ENCODE peak calls at places on chromosomes 16 and 17, in seven cellular contexts. M, B, Y, K, L, Q and A are unnamed samples. For H3K4me1, the result is how much of the 10 kb centered on the place peaks cover.

GRCh38 chr17:72387487-72387886 is 266.7 kb downstream of the SOX9 start:
- DNase-seq in K (no peak), Q (no peak), M (no peak), L (no peak), Y (peak), B (no peak), A (no peak)

GRCh38 chr16:84485255-84486010 is 19.0 kb downstream of the MEAK7 start:
- DNase-seq in K (no peak), B (no peak), Q (no peak), Y (no peak), M (no peak), L (no peak), A (no peak)

GRCh38 chr16:67594956-67595355 is 32.6 kb downstream of the CTCF start:
- DNase-seq in Y (peak), B (no peak), Q (no peak), L (no peak), K (no peak), M (no peak), A (no peak)

GRCh38 chr17:35088647-35088910 is 25.1 kb upstream of the RFFL start:
- DNase-seq in M (no peak), B (no peak), Y (no peak), Q (no peak), K (peak), L (no peak), A (peak)

GRCh38 chr16:4339909-4340308 is 11.2 kb downstream of the PAM16 start:
- DNase-seq in L (no peak), Q (no peak), K (peak), M (no peak), B (no peak), Y (peak), A (no peak)

GRCh38 chr17:2854662-2855061 is 58.4 kb downstream of the RAP1GAP2 start:
- DNase-seq in L (no peak), B (no peak), M (peak), K (no peak), Y (no peak), Q (peak), A (peak)

GRCh38 chr17:8104911-8105310 is 13.4 kb downstream of the ALOXE3 start:
- DNase-seq in K (no peak), L (no peak), Y (no peak), B (no peak), Q (no peak), M (no peak), A (no peak)

GRCh38 chr17:78173025-78173715 is 4.8 kb downstream of the SYNGR2 start:
- DNase-seq in M (no peak), K (no peak), Q (no peak), B (no peak), Y (no peak), L (peak), A (no peak)

GRCh38 chr17:71110326-71110725 is 941.0 kb downstream of the KCNJ2 start:
- DNase-seq in Y (no peak), M (no peak), B (no peak), Q (no peak), K (no peak), L (no peak), A (no peak)

GRCh38 chr17:76054112-76054476 is 18.2 kb downstream of the SRP68 start:
- DNase-seq in L (no peak), Q (no peak), M (peak), B (no peak), K (no peak), Y (peak), A (no peak)

GRCh38 chr17:28406478-28406824 is 439 bp upstream of the SLC46A1 start:
- DNase-seq in B (no peak), L (no peak), Y (no peak), K (no peak), M (no peak), Q (no peak), A (no peak)

GRCh38 chr17:73430165-73430680 is 118.4 kb upstream of the CDC42EP4 start:
- DNase-seq in M (no peak), Y (no peak), K (no peak), L (no peak), Q (no peak), B (no peak), A (no peak)

GRCh38 chr16:29900888-29901606 is 759 bp downstream of the ASPHD1 start:
- DNase-seq in K (no peak), M (no peak), Q (no peak), B (no peak), Y (no peak), L (no peak), A (no peak)

GRCh38 chr16:82761236-82761635 is 134.5 kb downstream of the CDH13 start:
- DNase-seq in Q (peak), L (peak), B (peak), Y (peak), K (peak), M (no peak), A (no peak)

GRCh38 chr17:28370035-28370743 is at the start of gene VTN:
- DNase-seq in B (no peak), M (peak), Q (peak), L (peak), K (no peak), Y (peak), A (peak)

GRCh38 chr16:15739940-15740339 is 89.9 kb downstream of the NDE1 start:
- DNase-seq in Y (peak), L (no peak), B (no peak), Q (no peak), M (no peak), K (no peak), A (no peak)

GRCh38 chr16:56965939-56966515 is 4.3 kb downstream of the CETP start:
- DNase-seq in Q (no peak), K (no peak), Y (no peak), B (no peak), M (no peak), L (no peak), A (no peak)

GRCh38 chr17:45149037-45149668 is 878 bp downstream of the HEXIM1 start:
- DNase-seq in M (peak), K (peak), B (peak), Q (peak), Y (peak), L (peak), A (peak)

GRCh38 chr16:9948933-9949332 is 233.3 kb downstream of the GRIN2A start:
- DNase-seq in L (no peak), Q (no peak), B (no peak), K (no peak), M (no peak), Y (no peak), A (no peak)

GRCh38 chr17:27319536-27320221 is 25.8 kb downstream of the WSB1 start:
- DNase-seq in Y (peak), L (peak), Q (peak), M (no peak), B (peak), K (peak), A (peak)

GRCh38 chr16:1559446-1559975 is 26.0 kb downstream of the TMEM204 start:
- DNase-seq in L (no peak), K (no peak), Q (no peak), Y (no peak), B (no peak), M (no peak), A (no peak)

GRCh38 chr16:4935231-4935855 is 1.6 kb downstream of the PPL start:
- DNase-seq in B (peak), Y (peak), Q (peak), K (peak), L (peak), M (no peak), A (peak)

GRCh38 chr17:17778308-17779014 is 58.3 kb downstream of the SREBF1 start:
- DNase-seq in K (peak), B (peak), L (peak), Y (peak), M (no peak), Q (peak), A (no peak)

DNA sequence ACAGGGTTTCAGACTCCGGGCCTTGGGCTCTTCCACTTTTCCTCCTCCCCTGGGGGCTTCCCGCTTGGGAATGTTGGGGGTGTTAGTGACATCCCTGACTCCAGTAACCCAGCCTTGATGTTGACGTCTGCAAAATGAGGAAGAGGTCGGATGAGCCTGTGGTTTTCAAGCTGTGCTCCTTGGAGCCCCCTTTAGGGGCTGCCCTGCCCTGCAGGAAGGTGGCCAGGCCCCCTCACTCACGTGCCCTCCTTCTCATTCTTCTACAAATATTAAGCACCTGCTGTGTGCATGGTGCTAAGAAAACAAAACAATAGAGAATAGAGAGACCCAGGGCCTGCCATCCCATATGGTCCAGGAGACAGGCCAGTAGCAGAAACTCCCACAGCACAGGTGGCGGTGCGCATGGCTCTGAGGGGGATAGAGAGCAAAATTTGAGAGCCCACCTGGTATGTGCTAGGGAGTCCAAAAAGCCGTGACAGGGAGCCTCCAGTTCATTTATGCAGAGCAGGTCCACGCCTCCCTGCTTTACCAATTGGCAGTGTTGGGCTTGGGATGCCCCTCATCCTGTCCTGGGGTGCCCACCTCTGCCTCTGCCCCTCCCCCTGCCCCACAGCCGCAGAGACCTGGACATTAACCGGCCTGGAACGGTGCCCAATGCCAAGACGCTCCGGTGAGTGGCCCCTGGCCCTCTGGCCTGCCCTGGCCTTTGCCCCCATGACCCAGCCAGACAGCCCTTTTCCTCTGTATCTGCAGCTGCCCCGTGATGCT is 7.4 kb downstream of the NDRG4 start:
- DNase-seq in Y (no peak), L (no peak), K (peak), M (no peak), Q (no peak), B (no peak), A (no peak)
- TF ChIP-seq CTCF in Y (no peak), L (no peak), K (no peak), M (no peak), Q (no peak), B (no peak), A (no peak)

GRCh38 chr17:7015587-7016020 is 3.2 kb downstream of the RNASEK start:
- DNase-seq in K (no peak), B (no peak), M (no peak), Y (no peak), L (no peak), Q (no peak), A (no peak)
- H3K4me1 ChIP-seq in K (half or more), B (under half), M (under half), Y (under half), L (under half), Q (under half), A (under half)

GRCh38 chr17:80474933-80475915 is 1.2 kb downstream of the NPTX1 start:
- DNase-seq in B (no peak), K (no peak), M (no peak), Q (no peak), L (no peak), Y (no peak), A (peak)

GRCh38 chr17:80475949-80476876 is at the start of gene NPTX1:
- DNase-seq in B (no peak), K (no peak), Q (no peak), L (no peak), Y (no peak), M (no peak), A (no peak)

GRCh38 chr17:80472996-80473395 is 3.4 kb downstream of the NPTX1 start:
- DNase-seq in M (no peak), Y (no peak), K (no peak), Q (no peak), B (no peak), L (no peak), A (no peak)

GRCh38 chr17:80473701-80474100 is 2.7 kb downstream of the NPTX1 start:
- DNase-seq in Y (no peak), Q (no peak), M (no peak), B (no peak), K (no peak), L (no peak), A (no peak)

DNA sequence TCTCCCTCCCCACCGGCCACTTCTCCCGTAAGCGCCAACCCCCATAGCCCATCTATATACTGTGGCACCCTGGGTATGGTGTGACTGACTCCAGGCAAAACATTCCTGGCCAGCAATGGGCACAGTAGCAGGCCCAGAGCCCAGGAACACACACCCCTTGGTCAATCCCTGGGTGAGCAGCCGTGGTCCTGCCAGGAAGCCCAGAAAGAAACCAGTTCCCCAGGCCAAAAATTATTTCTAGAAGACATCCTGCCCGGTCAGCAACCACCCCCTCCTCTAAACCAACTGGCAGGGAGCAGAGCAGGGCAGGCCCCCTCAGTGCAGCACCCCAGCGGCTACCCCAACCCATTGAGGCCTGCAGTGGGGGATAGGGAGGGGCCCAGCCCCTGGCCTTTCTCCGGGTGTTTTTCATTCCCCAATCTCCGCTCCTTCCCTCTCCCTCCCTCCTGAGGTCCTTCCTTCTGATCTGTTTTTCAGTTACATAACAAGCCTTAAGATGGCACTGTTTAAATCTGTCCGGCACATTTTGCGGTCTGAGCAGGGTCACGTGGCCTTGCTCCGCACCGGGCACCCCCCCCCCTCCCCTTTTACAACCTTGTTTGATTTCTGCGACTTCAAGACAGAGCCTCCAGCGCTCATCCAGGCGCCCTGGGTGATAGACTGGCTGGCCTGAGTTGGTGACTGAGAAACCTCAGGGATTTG is 2.0 kb downstream of the NPTX1 start:
- DNase-seq in Q (no peak), K (peak), Y (peak), B (no peak), M (peak), L (no peak), A (no peak)
- TF ChIP-seq CTCF in Q (no peak), K (no peak), Y (peak), B (no peak), M (peak), L (no peak), A (no peak)

GRCh38 chr17:40564883-40565744 is at the start of gene CCR7:
- DNase-seq in M (no peak), K (no peak), Y (no peak), Q (no peak), L (no peak), B (no peak), A (peak)

GRCh38 chr17:40568074-40568836 is 3.0 kb upstream of the CCR7 start:
- DNase-seq in K (no peak), Y (no peak), B (no peak), Q (no peak), L (no peak), M (no peak), A (no peak)

GRCh38 chr17:40564195-40564882 is 933 bp downstream of the CCR7 start:
- DNase-seq in M (no peak), Q (no peak), B (no peak), L (no peak), K (no peak), Y (no peak), A (no peak)

GRCh38 chr17:40567377-40567776 is 2.1 kb upstream of the CCR7 start:
- DNase-seq in B (no peak), L (no peak), Y (no peak), Q (no peak), M (no peak), K (no peak), A (no peak)

GRCh38 chr17:40566027-40566426 is 755 bp upstream of the CCR7 start:
- DNase-seq in M (no peak), B (no peak), K (no peak), L (no peak), Q (no peak), Y (no peak), A (no peak)
- H3K4me1 ChIP-seq in M (under half), B (under half), K (under half), L (under half), Q (under half), Y (under half), A (under half)